ENCODE peak calls at places on chromosomes 2 and 18, in seven cellular contexts. One of them, this sample, is unnamed.

GRCh38 chr2:112725545-112726457 is 5.0 kb downstream of the NT5DC4 start:
- DNase-seq in amniotic stem cell: no peak
- DNase-seq in kidney: no peak
- DNase-seq in smooth muscle cell of the brain vasculature: no peak
- DNase-seq in activated CD4-positive, alpha-beta T cell treated with anti-CD3 and anti-CD28 coated beads, Interleukin-2, amount 50 U/mL, for 24 hours: no peak
- DNase-seq in HTR-8/SVneo: no peak
- DNase-seq in activated naive CD4-positive, alpha-beta T cell: no peak
- DNase-seq in this sample: no peak

GRCh38 chr2:49831698-49832367 is 677.5 kb upstream of the FSHR start:
- DNase-seq in HTR-8/SVneo: no peak
- DNase-seq in amniotic stem cell: no peak
- DNase-seq in activated naive CD4-positive, alpha-beta T cell: no peak
- DNase-seq in activated CD4-positive, alpha-beta T cell treated with anti-CD3 and anti-CD28 coated beads, Interleukin-2, amount 50 U/mL, for 24 hours: no peak
- DNase-seq in smooth muscle cell of the brain vasculature: no peak
- DNase-seq in kidney: no peak
- DNase-seq in this sample: no peak

GRCh38 chr2:68236876-68237275 is 15.5 kb downstream of the PPP3R1 start:
- DNase-seq in activated CD4-positive, alpha-beta T cell treated with anti-CD3 and anti-CD28 coated beads, Interleukin-2, amount 50 U/mL, for 24 hours: no peak
- DNase-seq in amniotic stem cell: no peak
- DNase-seq in activated naive CD4-positive, alpha-beta T cell: no peak
- DNase-seq in HTR-8/SVneo: no peak
- DNase-seq in smooth muscle cell of the brain vasculature: no peak
- DNase-seq in kidney: no peak
- DNase-seq in this sample: no peak

GRCh38 chr2:156339110-156339847 is 6.8 kb upstream of the NR4A2 start:
- DNase-seq in activated naive CD4-positive, alpha-beta T cell: no peak
- DNase-seq in HTR-8/SVneo: no peak
- DNase-seq in activated CD4-positive, alpha-beta T cell treated with anti-CD3 and anti-CD28 coated beads, Interleukin-2, amount 50 U/mL, for 24 hours: no peak
- DNase-seq in smooth muscle cell of the brain vasculature: no peak
- DNase-seq in amniotic stem cell: no peak
- DNase-seq in kidney: no peak
- DNase-seq in this sample: no peak

GRCh38 chr2:152582081-152582480 is 135.2 kb downstream of the PRPF40A start:
- DNase-seq in kidney: no peak
- DNase-seq in activated naive CD4-positive, alpha-beta T cell: no peak
- DNase-seq in amniotic stem cell: no peak
- DNase-seq in smooth muscle cell of the brain vasculature: no peak
- DNase-seq in HTR-8/SVneo: no peak
- DNase-seq in activated CD4-positive, alpha-beta T cell treated with anti-CD3 and anti-CD28 coated beads, Interleukin-2, amount 50 U/mL, for 24 hours: no peak
- DNase-seq in this sample: no peak

GRCh38 chr18:10736984-10737383 is 211.2 kb downstream of the NAPG start:
- DNase-seq in smooth muscle cell of the brain vasculature: no peak
- DNase-seq in HTR-8/SVneo: no peak
- DNase-seq in activated naive CD4-positive, alpha-beta T cell: no peak
- DNase-seq in activated CD4-positive, alpha-beta T cell treated with anti-CD3 and anti-CD28 coated beads, Interleukin-2, amount 50 U/mL, for 24 hours: no peak
- DNase-seq in kidney: no peak
- DNase-seq in amniotic stem cell: no peak
- DNase-seq in this sample: no peak

GRCh38 chr2:45930396-45930792 is 278.9 kb downstream of the PRKCE start:
- DNase-seq in smooth muscle cell of the brain vasculature: no peak
- DNase-seq in amniotic stem cell: no peak
- DNase-seq in kidney: no peak
- DNase-seq in activated CD4-positive, alpha-beta T cell treated with anti-CD3 and anti-CD28 coated beads, Interleukin-2, amount 50 U/mL, for 24 hours: no peak
- DNase-seq in activated naive CD4-positive, alpha-beta T cell: no peak
- DNase-seq in HTR-8/SVneo: peak
- DNase-seq in this sample: no peak

GRCh38 chr2:16118611-16119590 is 178.6 kb downstream of the MYCN start:
- DNase-seq in smooth muscle cell of the brain vasculature: no peak
- DNase-seq in activated naive CD4-positive, alpha-beta T cell: no peak
- DNase-seq in kidney: no peak
- DNase-seq in amniotic stem cell: no peak
- DNase-seq in HTR-8/SVneo: no peak
- DNase-seq in activated CD4-positive, alpha-beta T cell treated with anti-CD3 and anti-CD28 coated beads, Interleukin-2, amount 50 U/mL, for 24 hours: no peak
- DNase-seq in this sample: no peak

GRCh38 chr2:119712571-119712970 is 33.6 kb downstream of the TMEM177 start:
- DNase-seq in amniotic stem cell: no peak
- DNase-seq in activated CD4-positive, alpha-beta T cell treated with anti-CD3 and anti-CD28 coated beads, Interleukin-2, amount 50 U/mL, for 24 hours: no peak
- DNase-seq in kidney: no peak
- DNase-seq in smooth muscle cell of the brain vasculature: no peak
- DNase-seq in activated naive CD4-positive, alpha-beta T cell: no peak
- DNase-seq in HTR-8/SVneo: no peak
- DNase-seq in this sample: no peak

GRCh38 chr2:238784671-238785527 is 63.0 kb upstream of the TWIST2 start:
- DNase-seq in kidney: no peak
- DNase-seq in smooth muscle cell of the brain vasculature: peak
- DNase-seq in activated CD4-positive, alpha-beta T cell treated with anti-CD3 and anti-CD28 coated beads, Interleukin-2, amount 50 U/mL, for 24 hours: peak
- DNase-seq in HTR-8/SVneo: peak
- DNase-seq in activated naive CD4-positive, alpha-beta T cell: peak
- DNase-seq in amniotic stem cell: peak
- DNase-seq in this sample: peak

GRCh38 chr18:3055201-3055600 is 42.3 kb upstream of the LPIN2 start:
- DNase-seq in amniotic stem cell: no peak
- DNase-seq in activated naive CD4-positive, alpha-beta T cell: no peak
- DNase-seq in activated CD4-positive, alpha-beta T cell treated with anti-CD3 and anti-CD28 coated beads, Interleukin-2, amount 50 U/mL, for 24 hours: no peak
- DNase-seq in HTR-8/SVneo: no peak
- DNase-seq in kidney: no peak
- DNase-seq in smooth muscle cell of the brain vasculature: no peak
- DNase-seq in this sample: no peak

GRCh38 chr2:158319269-158319668 is 137.3 kb downstream of the CCDC148 start:
- DNase-seq in activated CD4-positive, alpha-beta T cell treated with anti-CD3 and anti-CD28 coated beads, Interleukin-2, amount 50 U/mL, for 24 hours: no peak
- DNase-seq in smooth muscle cell of the brain vasculature: no peak
- DNase-seq in activated naive CD4-positive, alpha-beta T cell: no peak
- DNase-seq in kidney: no peak
- DNase-seq in amniotic stem cell: no peak
- DNase-seq in HTR-8/SVneo: no peak
- DNase-seq in this sample: no peak

GRCh38 chr2:1227289-1227900 is 185.9 kb upstream of the TPO start:
- DNase-seq in smooth muscle cell of the brain vasculature: no peak
- DNase-seq in activated naive CD4-positive, alpha-beta T cell: no peak
- DNase-seq in kidney: peak
- DNase-seq in activated CD4-positive, alpha-beta T cell treated with anti-CD3 and anti-CD28 coated beads, Interleukin-2, amount 50 U/mL, for 24 hours: no peak
- DNase-seq in amniotic stem cell: no peak
- DNase-seq in HTR-8/SVneo: no peak
- DNase-seq in this sample: no peak

GRCh38 chr2:213285404-213285803 is 1.1 kb downstream of the SPAG16 start:
- DNase-seq in kidney: no peak
- DNase-seq in amniotic stem cell: no peak
- DNase-seq in smooth muscle cell of the brain vasculature: no peak
- DNase-seq in HTR-8/SVneo: no peak
- DNase-seq in activated CD4-positive, alpha-beta T cell treated with anti-CD3 and anti-CD28 coated beads, Interleukin-2, amount 50 U/mL, for 24 hours: no peak
- DNase-seq in activated naive CD4-positive, alpha-beta T cell: no peak
- DNase-seq in this sample: no peak

GRCh38 chr2:7881038-7881437 is 800.8 kb upstream of the ID2 start:
- DNase-seq in activated CD4-positive, alpha-beta T cell treated with anti-CD3 and anti-CD28 coated beads, Interleukin-2, amount 50 U/mL, for 24 hours: no peak
- DNase-seq in HTR-8/SVneo: no peak
- DNase-seq in amniotic stem cell: no peak
- DNase-seq in activated naive CD4-positive, alpha-beta T cell: no peak
- DNase-seq in kidney: no peak
- DNase-seq in smooth muscle cell of the brain vasculature: no peak
- DNase-seq in this sample: no peak

GRCh38 chr18:7177131-7177744 is 53.7 kb upstream of the LRRC30 start:
- DNase-seq in amniotic stem cell: peak
- DNase-seq in kidney: no peak
- DNase-seq in HTR-8/SVneo: peak
- DNase-seq in activated CD4-positive, alpha-beta T cell treated with anti-CD3 and anti-CD28 coated beads, Interleukin-2, amount 50 U/mL, for 24 hours: no peak
- DNase-seq in activated naive CD4-positive, alpha-beta T cell: no peak
- DNase-seq in smooth muscle cell of the brain vasculature: peak
- DNase-seq in this sample: peak

GRCh38 chr2:234495801-234496441 is 960 bp downstream of the ARL4C start:
- DNase-seq in activated CD4-positive, alpha-beta T cell treated with anti-CD3 and anti-CD28 coated beads, Interleukin-2, amount 50 U/mL, for 24 hours: no peak
- DNase-seq in smooth muscle cell of the brain vasculature: no peak
- DNase-seq in HTR-8/SVneo: no peak
- DNase-seq in kidney: peak
- DNase-seq in amniotic stem cell: no peak
- DNase-seq in activated naive CD4-positive, alpha-beta T cell: no peak
- DNase-seq in this sample: peak

GRCh38 chr2:217361491-217361890 is 501.6 kb upstream of the TNP1 start:
- DNase-seq in amniotic stem cell: no peak
- DNase-seq in smooth muscle cell of the brain vasculature: no peak
- DNase-seq in activated naive CD4-positive, alpha-beta T cell: no peak
- DNase-seq in HTR-8/SVneo: no peak
- DNase-seq in activated CD4-positive, alpha-beta T cell treated with anti-CD3 and anti-CD28 coated beads, Interleukin-2, amount 50 U/mL, for 24 hours: no peak
- DNase-seq in kidney: no peak
- DNase-seq in this sample: no peak

GRCh38 chr2:219506802-219507554 is 7.3 kb upstream of the ASIC4 start:
- DNase-seq in HTR-8/SVneo: no peak
- DNase-seq in amniotic stem cell: no peak
- DNase-seq in kidney: peak
- DNase-seq in activated naive CD4-positive, alpha-beta T cell: no peak
- DNase-seq in activated CD4-positive, alpha-beta T cell treated with anti-CD3 and anti-CD28 coated beads, Interleukin-2, amount 50 U/mL, for 24 hours: no peak
- DNase-seq in smooth muscle cell of the brain vasculature: no peak
- DNase-seq in this sample: no peak

GRCh38 chr2:149902104-149902503 is 314.5 kb upstream of the MMADHC start:
- DNase-seq in smooth muscle cell of the brain vasculature: no peak
- DNase-seq in kidney: no peak
- DNase-seq in amniotic stem cell: no peak
- DNase-seq in activated naive CD4-positive, alpha-beta T cell: no peak
- DNase-seq in activated CD4-positive, alpha-beta T cell treated with anti-CD3 and anti-CD28 coated beads, Interleukin-2, amount 50 U/mL, for 24 hours: no peak
- DNase-seq in HTR-8/SVneo: no peak
- DNase-seq in this sample: no peak

GRCh38 chr2:36785179-36785795 is 88.8 kb downstream of the VIT start:
- DNase-seq in HTR-8/SVneo: peak
- DNase-seq in kidney: no peak
- DNase-seq in activated CD4-positive, alpha-beta T cell treated with anti-CD3 and anti-CD28 coated beads, Interleukin-2, amount 50 U/mL, for 24 hours: peak
- DNase-seq in smooth muscle cell of the brain vasculature: peak
- DNase-seq in activated naive CD4-positive, alpha-beta T cell: peak
- DNase-seq in amniotic stem cell: no peak
- DNase-seq in this sample: peak

GRCh38 chr2:70516596-70516995 is 37.0 kb downstream of the TGFA start:
- DNase-seq in kidney: no peak
- DNase-seq in amniotic stem cell: no peak
- DNase-seq in activated naive CD4-positive, alpha-beta T cell: no peak
- DNase-seq in activated CD4-positive, alpha-beta T cell treated with anti-CD3 and anti-CD28 coated beads, Interleukin-2, amount 50 U/mL, for 24 hours: no peak
- DNase-seq in HTR-8/SVneo: peak
- DNase-seq in smooth muscle cell of the brain vasculature: no peak
- DNase-seq in this sample: no peak

GRCh38 chr2:12579018-12579417 is 137.7 kb upstream of the TRIB2 start:
- DNase-seq in activated naive CD4-positive, alpha-beta T cell: no peak
- DNase-seq in kidney: no peak
- DNase-seq in HTR-8/SVneo: no peak
- DNase-seq in activated CD4-positive, alpha-beta T cell treated with anti-CD3 and anti-CD28 coated beads, Interleukin-2, amount 50 U/mL, for 24 hours: no peak
- DNase-seq in amniotic stem cell: no peak
- DNase-seq in smooth muscle cell of the brain vasculature: no peak
- DNase-seq in this sample: no peak

GRCh38 chr18:3508576-3509559 is 58.9 kb downstream of the TGIF1 start:
- DNase-seq in HTR-8/SVneo: no peak
- DNase-seq in activated naive CD4-positive, alpha-beta T cell: no peak
- DNase-seq in amniotic stem cell: no peak
- DNase-seq in smooth muscle cell of the brain vasculature: no peak
- DNase-seq in activated CD4-positive, alpha-beta T cell treated with anti-CD3 and anti-CD28 coated beads, Interleukin-2, amount 50 U/mL, for 24 hours: no peak
- DNase-seq in kidney: no peak
- DNase-seq in this sample: no peak

GRCh38 chr2:134819334-134819733 is 19.1 kb upstream of the ACMSD start:
- DNase-seq in amniotic stem cell: peak
- DNase-seq in kidney: no peak
- DNase-seq in activated naive CD4-positive, alpha-beta T cell: no peak
- DNase-seq in HTR-8/SVneo: peak
- DNase-seq in activated CD4-positive, alpha-beta T cell treated with anti-CD3 and anti-CD28 coated beads, Interleukin-2, amount 50 U/mL, for 24 hours: no peak
- DNase-seq in smooth muscle cell of the brain vasculature: no peak
- DNase-seq in this sample: no peak

GRCh38 chr2:239596298-239596697 is 195.5 kb upstream of the HDAC4 start:
- DNase-seq in activated naive CD4-positive, alpha-beta T cell: no peak
- DNase-seq in amniotic stem cell: no peak
- DNase-seq in smooth muscle cell of the brain vasculature: no peak
- DNase-seq in HTR-8/SVneo: no peak
- DNase-seq in activated CD4-positive, alpha-beta T cell treated with anti-CD3 and anti-CD28 coated beads, Interleukin-2, amount 50 U/mL, for 24 hours: no peak
- DNase-seq in kidney: peak
- DNase-seq in this sample: no peak

GRCh38 chr2:12397861-12398260 is 318.9 kb upstream of the TRIB2 start:
- DNase-seq in activated naive CD4-positive, alpha-beta T cell: no peak
- DNase-seq in kidney: no peak
- DNase-seq in HTR-8/SVneo: no peak
- DNase-seq in amniotic stem cell: no peak
- DNase-seq in activated CD4-positive, alpha-beta T cell treated with anti-CD3 and anti-CD28 coated beads, Interleukin-2, amount 50 U/mL, for 24 hours: no peak
- DNase-seq in smooth muscle cell of the brain vasculature: no peak
- DNase-seq in this sample: no peak

GRCh38 chr2:234459401-234460009 is 37.4 kb downstream of the ARL4C start:
- DNase-seq in smooth muscle cell of the brain vasculature: no peak
- DNase-seq in amniotic stem cell: no peak
- DNase-seq in HTR-8/SVneo: no peak
- DNase-seq in kidney: no peak
- DNase-seq in activated CD4-positive, alpha-beta T cell treated with anti-CD3 and anti-CD28 coated beads, Interleukin-2, amount 50 U/mL, for 24 hours: no peak
- DNase-seq in activated naive CD4-positive, alpha-beta T cell: no peak
- DNase-seq in this sample: no peak

GRCh38 chr2:231367178-231367577 is 28.3 kb upstream of the B3GNT7 start:
- DNase-seq in activated CD4-positive, alpha-beta T cell treated with anti-CD3 and anti-CD28 coated beads, Interleukin-2, amount 50 U/mL, for 24 hours: no peak
- DNase-seq in activated naive CD4-positive, alpha-beta T cell: no peak
- DNase-seq in smooth muscle cell of the brain vasculature: no peak
- DNase-seq in amniotic stem cell: no peak
- DNase-seq in HTR-8/SVneo: no peak
- DNase-seq in kidney: peak
- DNase-seq in this sample: no peak

GRCh38 chr2:65071499-65072180 is 15.4 kb downstream of the CEP68 start:
- DNase-seq in activated naive CD4-positive, alpha-beta T cell: no peak
- DNase-seq in HTR-8/SVneo: no peak
- DNase-seq in smooth muscle cell of the brain vasculature: no peak
- DNase-seq in amniotic stem cell: no peak
- DNase-seq in kidney: no peak
- DNase-seq in activated CD4-positive, alpha-beta T cell treated with anti-CD3 and anti-CD28 coated beads, Interleukin-2, amount 50 U/mL, for 24 hours: no peak
- DNase-seq in this sample: peak

GRCh38 chr2:186959486-186959885 is 110.5 kb upstream of the ZSWIM2 start:
- DNase-seq in activated naive CD4-positive, alpha-beta T cell: no peak
- DNase-seq in kidney: no peak
- DNase-seq in smooth muscle cell of the brain vasculature: no peak
- DNase-seq in HTR-8/SVneo: no peak
- DNase-seq in activated CD4-positive, alpha-beta T cell treated with anti-CD3 and anti-CD28 coated beads, Interleukin-2, amount 50 U/mL, for 24 hours: no peak
- DNase-seq in amniotic stem cell: no peak
- DNase-seq in this sample: no peak

GRCh38 chr2:217481577-217481976 is 521.2 kb downstream of the TNS1 start:
- DNase-seq in activated naive CD4-positive, alpha-beta T cell: no peak
- DNase-seq in HTR-8/SVneo: no peak
- DNase-seq in amniotic stem cell: no peak
- DNase-seq in smooth muscle cell of the brain vasculature: no peak
- DNase-seq in activated CD4-positive, alpha-beta T cell treated with anti-CD3 and anti-CD28 coated beads, Interleukin-2, amount 50 U/mL, for 24 hours: no peak
- DNase-seq in kidney: no peak
- DNase-seq in this sample: no peak

GRCh38 chr2:174607989-174608865 is 10.6 kb upstream of the WIPF1 start:
- DNase-seq in amniotic stem cell: no peak
- DNase-seq in HTR-8/SVneo: no peak
- DNase-seq in activated CD4-positive, alpha-beta T cell treated with anti-CD3 and anti-CD28 coated beads, Interleukin-2, amount 50 U/mL, for 24 hours: peak
- DNase-seq in kidney: no peak
- DNase-seq in smooth muscle cell of the brain vasculature: no peak
- DNase-seq in activated naive CD4-positive, alpha-beta T cell: no peak
- DNase-seq in this sample: no peak

GRCh38 chr2:239223029-239223329 is 177.8 kb downstream of the HDAC4 start:
- DNase-seq in amniotic stem cell: no peak
- DNase-seq in activated naive CD4-positive, alpha-beta T cell: no peak
- DNase-seq in activated CD4-positive, alpha-beta T cell treated with anti-CD3 and anti-CD28 coated beads, Interleukin-2, amount 50 U/mL, for 24 hours: no peak
- DNase-seq in HTR-8/SVneo: no peak
- DNase-seq in kidney: no peak
- DNase-seq in smooth muscle cell of the brain vasculature: no peak
- DNase-seq in this sample: peak

GRCh38 chr18:5197032-5197434 is at the start of gene AKAIN1:
- DNase-seq in amniotic stem cell: no peak
- DNase-seq in HTR-8/SVneo: no peak
- DNase-seq in activated naive CD4-positive, alpha-beta T cell: no peak
- DNase-seq in kidney: peak
- DNase-seq in activated CD4-positive, alpha-beta T cell treated with anti-CD3 and anti-CD28 coated beads, Interleukin-2, amount 50 U/mL, for 24 hours: no peak
- DNase-seq in smooth muscle cell of the brain vasculature: no peak
- DNase-seq in this sample: no peak

GRCh38 chr2:31736695-31737454 is 156.1 kb upstream of the SRD5A2 start:
- DNase-seq in amniotic stem cell: no peak
- DNase-seq in HTR-8/SVneo: no peak
- DNase-seq in activated naive CD4-positive, alpha-beta T cell: no peak
- DNase-seq in kidney: no peak
- DNase-seq in activated CD4-positive, alpha-beta T cell treated with anti-CD3 and anti-CD28 coated beads, Interleukin-2, amount 50 U/mL, for 24 hours: no peak
- DNase-seq in smooth muscle cell of the brain vasculature: no peak
- DNase-seq in this sample: no peak